ENCODE peak calls at places on chromosomes 2 and 18, in seven cellular contexts. One of them, this sample, is unnamed.

GRCh38 chr2:197242719-197243118 is 67.9 kb downstream of the ANKRD44 start:
- DNase-seq in fibroblast of pulmonary artery: no peak
- DNase-seq in activated T-helper 9 cell treated with anti-CD3 and anti-CD28 coated beads, Interleukin-2, amount 50 U/mL, for 16 hours: no peak
- DNase-seq in activated CD8-positive, alpha-beta memory T cell treated with anti-CD3 and anti-CD28 coated beads, Interleukin-2, amount 10 ng/mL, durations not matched to agents 7 days and 5 days: no peak
- DNase-seq in neural progenitor cell: no peak
- DNase-seq in lower lobe of right lung: no peak
- DNase-seq in stimulated activated CD4-positive, alpha-beta T cell treated with anti-CD3 and anti-CD28 coated beads, TNF-alpha, amount 100 ng/mL, for 4 hours: no peak
- DNase-seq in this sample: no peak

GRCh38 chr2:173647681-173648350 is 293.1 kb downstream of the CDCA7 start:
- DNase-seq in fibroblast of pulmonary artery: peak
- DNase-seq in activated T-helper 9 cell treated with anti-CD3 and anti-CD28 coated beads, Interleukin-2, amount 50 U/mL, for 16 hours: no peak
- DNase-seq in activated CD8-positive, alpha-beta memory T cell treated with anti-CD3 and anti-CD28 coated beads, Interleukin-2, amount 10 ng/mL, durations not matched to agents 7 days and 5 days: no peak
- DNase-seq in neural progenitor cell: peak
- DNase-seq in lower lobe of right lung: no peak
- DNase-seq in stimulated activated CD4-positive, alpha-beta T cell treated with anti-CD3 and anti-CD28 coated beads, TNF-alpha, amount 100 ng/mL, for 4 hours: no peak
- DNase-seq in this sample: peak

GRCh38 chr2:173027181-173028128 is 48.2 kb upstream of the MAP3K20 start:
- DNase-seq in fibroblast of pulmonary artery: peak
- DNase-seq in activated T-helper 9 cell treated with anti-CD3 and anti-CD28 coated beads, Interleukin-2, amount 50 U/mL, for 16 hours: peak
- DNase-seq in activated CD8-positive, alpha-beta memory T cell treated with anti-CD3 and anti-CD28 coated beads, Interleukin-2, amount 10 ng/mL, durations not matched to agents 7 days and 5 days: peak
- DNase-seq in neural progenitor cell: peak
- DNase-seq in lower lobe of right lung: peak
- DNase-seq in stimulated activated CD4-positive, alpha-beta T cell treated with anti-CD3 and anti-CD28 coated beads, TNF-alpha, amount 100 ng/mL, for 4 hours: peak
- DNase-seq in this sample: peak

GRCh38 chr18:58097907-58098166 is 53.8 kb downstream of the NEDD4L start:
- DNase-seq in fibroblast of pulmonary artery: no peak
- DNase-seq in activated T-helper 9 cell treated with anti-CD3 and anti-CD28 coated beads, Interleukin-2, amount 50 U/mL, for 16 hours: no peak
- DNase-seq in activated CD8-positive, alpha-beta memory T cell treated with anti-CD3 and anti-CD28 coated beads, Interleukin-2, amount 10 ng/mL, durations not matched to agents 7 days and 5 days: no peak
- DNase-seq in neural progenitor cell: no peak
- DNase-seq in lower lobe of right lung: no peak
- DNase-seq in stimulated activated CD4-positive, alpha-beta T cell treated with anti-CD3 and anti-CD28 coated beads, TNF-alpha, amount 100 ng/mL, for 4 hours: no peak
- DNase-seq in this sample: no peak

GRCh38 chr2:173187911-173188788 is 112.5 kb downstream of the MAP3K20 start:
- DNase-seq in fibroblast of pulmonary artery: peak
- DNase-seq in activated T-helper 9 cell treated with anti-CD3 and anti-CD28 coated beads, Interleukin-2, amount 50 U/mL, for 16 hours: no peak
- DNase-seq in activated CD8-positive, alpha-beta memory T cell treated with anti-CD3 and anti-CD28 coated beads, Interleukin-2, amount 10 ng/mL, durations not matched to agents 7 days and 5 days: no peak
- DNase-seq in neural progenitor cell: no peak
- DNase-seq in lower lobe of right lung: no peak
- DNase-seq in stimulated activated CD4-positive, alpha-beta T cell treated with anti-CD3 and anti-CD28 coated beads, TNF-alpha, amount 100 ng/mL, for 4 hours: no peak
- DNase-seq in this sample: peak

GRCh38 chr2:120320318-120320851 is 25.6 kb upstream of the INHBB start:
- DNase-seq in fibroblast of pulmonary artery: peak
- DNase-seq in activated T-helper 9 cell treated with anti-CD3 and anti-CD28 coated beads, Interleukin-2, amount 50 U/mL, for 16 hours: no peak
- DNase-seq in activated CD8-positive, alpha-beta memory T cell treated with anti-CD3 and anti-CD28 coated beads, Interleukin-2, amount 10 ng/mL, durations not matched to agents 7 days and 5 days: no peak
- DNase-seq in neural progenitor cell: no peak
- DNase-seq in lower lobe of right lung: peak
- DNase-seq in stimulated activated CD4-positive, alpha-beta T cell treated with anti-CD3 and anti-CD28 coated beads, TNF-alpha, amount 100 ng/mL, for 4 hours: no peak
- DNase-seq in this sample: no peak

GRCh38 chr18:46338761-46339160 is 234.6 kb downstream of the HAUS1 start:
- DNase-seq in fibroblast of pulmonary artery: no peak
- DNase-seq in activated T-helper 9 cell treated with anti-CD3 and anti-CD28 coated beads, Interleukin-2, amount 50 U/mL, for 16 hours: no peak
- DNase-seq in activated CD8-positive, alpha-beta memory T cell treated with anti-CD3 and anti-CD28 coated beads, Interleukin-2, amount 10 ng/mL, durations not matched to agents 7 days and 5 days: peak
- DNase-seq in neural progenitor cell: peak
- DNase-seq in lower lobe of right lung: no peak
- DNase-seq in stimulated activated CD4-positive, alpha-beta T cell treated with anti-CD3 and anti-CD28 coated beads, TNF-alpha, amount 100 ng/mL, for 4 hours: no peak
- DNase-seq in this sample: no peak

GRCh38 chr18:72542993-72543361 is 1.2 kb downstream of the CBLN2 start:
- DNase-seq in fibroblast of pulmonary artery: no peak
- DNase-seq in activated T-helper 9 cell treated with anti-CD3 and anti-CD28 coated beads, Interleukin-2, amount 50 U/mL, for 16 hours: no peak
- DNase-seq in activated CD8-positive, alpha-beta memory T cell treated with anti-CD3 and anti-CD28 coated beads, Interleukin-2, amount 10 ng/mL, durations not matched to agents 7 days and 5 days: no peak
- DNase-seq in neural progenitor cell: peak
- DNase-seq in lower lobe of right lung: no peak
- DNase-seq in stimulated activated CD4-positive, alpha-beta T cell treated with anti-CD3 and anti-CD28 coated beads, TNF-alpha, amount 100 ng/mL, for 4 hours: no peak
- DNase-seq in this sample: no peak

GRCh38 chr18:48959551-48959920 is 8.8 kb upstream of the SMAD7 start:
- DNase-seq in fibroblast of pulmonary artery: no peak
- DNase-seq in activated T-helper 9 cell treated with anti-CD3 and anti-CD28 coated beads, Interleukin-2, amount 50 U/mL, for 16 hours: no peak
- DNase-seq in activated CD8-positive, alpha-beta memory T cell treated with anti-CD3 and anti-CD28 coated beads, Interleukin-2, amount 10 ng/mL, durations not matched to agents 7 days and 5 days: no peak
- DNase-seq in neural progenitor cell: no peak
- DNase-seq in lower lobe of right lung: no peak
- DNase-seq in stimulated activated CD4-positive, alpha-beta T cell treated with anti-CD3 and anti-CD28 coated beads, TNF-alpha, amount 100 ng/mL, for 4 hours: no peak
- DNase-seq in this sample: no peak

This sample was measured in foreskin fibroblast.